ENCODE peak calls at places on chromosomes 6 and 20, in four cellular contexts. Y is GM10248, O is neural progenitor cell, Q is kidney epithelial cell. A is an unnamed sample.

GRCh38 chr6:2244261-2245102 is 923 bp downstream of the GMDS start:
- DNase-seq in Y (no peak), O (no peak), Q (no peak), A (no peak)

GRCh38 chr6:33974030-33974429 is 170.2 kb upstream of the MLN start:
- DNase-seq in Y (no peak), O (no peak), Q (no peak), A (no peak)

GRCh38 chr6:10658910-10659696 is 35.3 kb downstream of the C6orf52 start:
- DNase-seq in Y (no peak), O (no peak), Q (no peak), A (no peak)

GRCh38 chr6:72824833-72825232 is 203.0 kb downstream of the KCNQ5 start:
- DNase-seq in Y (peak; percentile 22), O (no peak), Q (no peak), A (no peak)

GRCh38 chr20:10513931-10514575 is 78.9 kb downstream of the SLX4IP start:
- DNase-seq in Y (no peak), O (no peak), Q (no peak), A (peak; percentile 9)

GRCh38 chr6:160070831-160071230 is 50.8 kb upstream of the SLC22A1 start:
- DNase-seq in Y (no peak), O (no peak), Q (no peak), A (no peak)

GRCh38 chr6:147530132-147531060 is 21.9 kb downstream of the SAMD5 start:
- DNase-seq in Y (no peak), O (no peak), Q (no peak), A (no peak)

GRCh38 chr20:62804632-62805364 is at the start of gene OGFR:
- DNase-seq in Y (peak; percentile 91), O (peak; percentile 74), Q (no peak), A (no peak)

GRCh38 chr6:39804666-39805065 is 12.5 kb downstream of the DAAM2 start:
- DNase-seq in Y (no peak), O (peak; percentile 36), Q (peak; percentile 44), A (peak; percentile 5)

GRCh38 chr20:58691773-58692578 is 624 bp upstream of the NPEPL1 start:
- DNase-seq in Y (no peak), O (no peak), Q (no peak), A (no peak)

GRCh38 chr6:134031696-134032255 is 20.6 kb downstream of the SLC2A12 start:
- DNase-seq in Y (no peak), O (no peak), Q (no peak), A (no peak)

GRCh38 chr20:4136967-4137334 is 121.6 kb upstream of the RNF24 start:
- DNase-seq in Y (no peak), O (no peak), Q (no peak), A (no peak)

GRCh38 chr20:33915726-33916331 is 77.9 kb upstream of the RALY start:
- DNase-seq in Y (peak; percentile 73), O (peak; percentile 33), Q (no peak), A (no peak)

GRCh38 chr6:151425561-151425960 is 26.4 kb downstream of the RMND1 start:
- DNase-seq in Y (no peak), O (no peak), Q (peak; percentile 78), A (no peak)

GRCh38 chr20:63091901-63092659 is 85.3 kb upstream of the BHLHE23 start:
- DNase-seq in Y (no peak), O (no peak), Q (no peak), A (no peak)

GRCh38 chr6:56757585-56757984 is 114.9 kb upstream of the DST start:
- DNase-seq in Y (no peak), O (peak; percentile 55), Q (no peak), A (peak; percentile 38)

GRCh38 chr6:36523451-36523850 is 23.8 kb downstream of the STK38 start:
- DNase-seq in Y (no peak), O (no peak), Q (no peak), A (no peak)

GRCh38 chr6:151911401-151911800 is 103.9 kb downstream of the ESR1 start:
- DNase-seq in Y (no peak), O (no peak), Q (no peak), A (no peak)

GRCh38 chr6:27297484-27297856 is 14.6 kb downstream of the POM121L2 start:
- DNase-seq in Y (no peak), O (no peak), Q (no peak), A (no peak)

GRCh38 chr6:31826793-31827285 is 699 bp upstream of the HSPA1B start:
- DNase-seq in Y (no peak), O (peak; percentile 57), Q (no peak), A (peak; percentile 83)

GRCh38 chr6:82889117-82889516 is 176.5 kb downstream of the UBE3D start:
- DNase-seq in Y (no peak), O (no peak), Q (no peak), A (no peak)

GRCh38 chr20:29497261-29497671 is 1760.2 kb upstream of the DEFB115 start:
- DNase-seq in Y (peak; percentile 26), O (no peak), Q (no peak), A (no peak)

GRCh38 chr6:41734666-41735426 is 562 bp downstream of the TFEB start:
- DNase-seq in Y (peak; percentile 85), O (peak; percentile 65), Q (no peak), A (peak; percentile 53)

GRCh38 chr6:80543598-80544181 is 437.2 kb downstream of the BCKDHB start:
- DNase-seq in Y (no peak), O (no peak), Q (peak; percentile 25), A (peak; percentile 72)
- TF ChIP-seq CTCF in Y (no peak), O (no peak), Q (no peak), A (peak; percentile 58)

GRCh38 chr6:3911614-3912336 is 62.6 kb downstream of the FAM50B start:
- DNase-seq in Y (no peak), O (no peak), Q (peak; percentile 78), A (peak; percentile 82)

GRCh38 chr6:3913077-3913957 is 64.1 kb downstream of the FAM50B start:
- DNase-seq in Y (no peak), O (no peak), Q (peak; percentile 95), A (peak; percentile 95)

GRCh38 chr6:3915076-3915791 is 66.1 kb downstream of the FAM50B start:
- DNase-seq in Y (no peak), O (no peak), Q (no peak), A (no peak)

GRCh38 chr6:3912366-3913076 is 63.3 kb downstream of the FAM50B start:
- DNase-seq in Y (no peak), O (no peak), Q (no peak), A (no peak)

DNA sequence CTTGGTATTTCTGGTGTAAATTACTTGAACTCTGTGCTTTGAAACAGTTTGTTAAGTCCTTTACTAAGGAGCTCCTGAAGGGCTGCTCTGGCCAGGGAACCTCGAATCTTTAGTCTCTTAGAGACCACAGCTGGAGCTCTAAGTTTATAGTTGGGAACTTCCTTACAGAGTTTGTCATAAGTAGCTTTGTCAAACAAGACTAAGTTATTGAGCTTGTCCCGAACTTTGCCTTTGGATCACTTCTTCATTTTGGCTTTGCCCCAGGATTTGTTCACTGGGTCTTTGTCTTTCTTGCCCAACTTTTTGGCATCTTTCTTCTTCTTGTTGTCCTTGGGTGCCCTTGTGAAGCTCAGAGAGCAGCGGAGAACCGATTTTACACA is 64.8 kb downstream of the FAM50B start:
- DNase-seq in Y (no peak), O (no peak), Q (no peak), A (no peak)
- TF ChIP-seq CTCF in Y (no peak), O (no peak), Q (no peak), A (no peak)

GRCh38 chr6:111770263-111771083 is 102.8 kb downstream of the FYN start:
- DNase-seq in Y (no peak), O (no peak), Q (no peak), A (no peak)
- TF ChIP-seq CTCF in Y (no peak), O (no peak), Q (no peak), A (no peak)

GRCh38 chr20:37789408-37789807 is 95.6 kb downstream of the CTNNBL1 start:
- DNase-seq in Y (no peak), O (no peak), Q (no peak), A (no peak)
- TF ChIP-seq CTCF in Y (no peak), O (no peak), Q (no peak), A (no peak)

GRCh38 chr20:55365745-55366144 is 639.6 kb downstream of the CBLN4 start:
- DNase-seq in Y (no peak), O (no peak), Q (no peak), A (no peak)

DNA sequence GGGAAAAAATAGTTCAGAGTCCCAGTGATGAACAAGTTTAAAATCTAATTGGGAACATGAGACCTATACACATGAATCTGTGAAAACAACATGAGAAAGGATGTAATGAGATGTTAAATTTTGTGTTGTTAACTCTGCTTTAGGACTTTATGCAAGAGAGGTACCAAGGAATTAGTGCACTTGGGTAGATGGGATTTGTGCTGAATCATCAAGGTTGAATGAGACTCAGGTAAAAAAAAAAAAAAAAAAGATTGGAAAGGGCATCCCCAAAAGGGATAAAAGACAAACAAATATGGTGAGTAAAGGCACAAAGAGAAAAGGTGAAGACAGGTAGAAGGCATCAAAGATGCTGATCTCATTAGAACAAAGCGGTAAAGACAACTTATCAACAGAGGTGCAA is 644.4 kb downstream of the CBLN4 start:
- DNase-seq in Y (no peak), O (no peak), Q (no peak), A (no peak)
- TF ChIP-seq CTCF in Y (no peak), O (no peak), Q (no peak), A (no peak)

GRCh38 chr6:63882208-63882607 is 246.6 kb downstream of the PHF3 start:
- DNase-seq in Y (no peak), O (peak; percentile 42), Q (no peak), A (no peak)
- TF ChIP-seq CTCF in Y (no peak), O (peak; percentile 49), Q (peak; percentile 25), A (peak; percentile 49)

GRCh38 chr6:44150317-44150917 is 8.2 kb upstream of the CAPN11 start:
- DNase-seq in Y (no peak), O (no peak), Q (no peak), A (no peak)
- TF ChIP-seq CTCF in Y (no peak), O (no peak), Q (no peak), A (no peak)